ENCODE peak calls at places on chromosomes 3 and 15, in four cellular contexts. One of them, this sample, is unnamed.

GRCh38 chr15:52261498-52262242 is 33.9 kb downstream of the MYO5C start:
- DNase-seq in mesendoderm: peak
- DNase-seq in H1: peak
- DNase-seq in IMR-90: peak
- DNase-seq in this sample: peak

GRCh38 chr3:71512000-71512399 is 71.5 kb downstream of the FOXP1 start:
- DNase-seq in mesendoderm: peak
- DNase-seq in H1: no peak
- DNase-seq in IMR-90: no peak
- DNase-seq in this sample: peak

GRCh38 chr3:172646439-172647015 is 64.3 kb downstream of the NCEH1 start:
- DNase-seq in mesendoderm: no peak
- DNase-seq in H1: no peak
- DNase-seq in IMR-90: peak
- DNase-seq in this sample: no peak

GRCh38 chr15:63504979-63505841 is 817 bp downstream of the USP3 start:
- DNase-seq in mesendoderm: peak
- DNase-seq in H1: peak
- DNase-seq in IMR-90: peak
- DNase-seq in this sample: peak

GRCh38 chr3:16482770-16483531 is 30.5 kb downstream of the RFTN1 start:
- DNase-seq in mesendoderm: peak
- DNase-seq in H1: peak
- DNase-seq in IMR-90: peak
- DNase-seq in this sample: peak

GRCh38 chr15:75450307-75451201 is 936 bp downstream of the SIN3A start:
- DNase-seq in mesendoderm: peak
- DNase-seq in H1: peak
- DNase-seq in IMR-90: peak
- DNase-seq in this sample: peak

GRCh38 chr3:108131105-108131794 is 40.4 kb upstream of the CD47 start:
- DNase-seq in mesendoderm: no peak
- DNase-seq in H1: no peak
- DNase-seq in IMR-90: peak
- DNase-seq in this sample: no peak

GRCh38 chr3:24158756-24159155 is 213.7 kb downstream of the NR1D2 start:
- DNase-seq in mesendoderm: peak
- DNase-seq in H1: no peak
- DNase-seq in IMR-90: no peak
- DNase-seq in this sample: no peak

GRCh38 chr3:186361612-186362408 is at the start of gene DGKG:
- DNase-seq in mesendoderm: no peak
- DNase-seq in H1: peak
- DNase-seq in IMR-90: no peak
- DNase-seq in this sample: peak

GRCh38 chr3:13702226-13702820 is 153.4 kb downstream of the FBLN2 start:
- DNase-seq in mesendoderm: no peak
- DNase-seq in H1: no peak
- DNase-seq in IMR-90: no peak
- DNase-seq in this sample: no peak

GRCh38 chr3:54294214-54294613 is 171.9 kb downstream of the CACNA2D3 start:
- DNase-seq in mesendoderm: peak
- DNase-seq in H1: no peak
- DNase-seq in IMR-90: no peak
- DNase-seq in this sample: peak

GRCh38 chr3:49972656-49973055 is 32.7 kb downstream of the RBM6 start:
- DNase-seq in mesendoderm: no peak
- DNase-seq in H1: no peak
- DNase-seq in IMR-90: no peak
- DNase-seq in this sample: no peak

GRCh38 chr3:144265527-144266100 is 294.0 kb downstream of the DIPK2A start:
- DNase-seq in mesendoderm: no peak
- DNase-seq in H1: no peak
- DNase-seq in IMR-90: no peak
- DNase-seq in this sample: no peak

GRCh38 chr3:34202975-34203374 is 404.5 kb downstream of the PDCD6IP start:
- DNase-seq in mesendoderm: no peak
- DNase-seq in H1: no peak
- DNase-seq in IMR-90: no peak
- DNase-seq in this sample: no peak

GRCh38 chr3:77530870-77531269 is 491.0 kb downstream of the ROBO2 start:
- DNase-seq in mesendoderm: no peak
- DNase-seq in H1: no peak
- DNase-seq in IMR-90: peak
- DNase-seq in this sample: no peak

GRCh38 chr15:57129064-57129463 is 210.6 kb downstream of the TCF12 start:
- DNase-seq in mesendoderm: no peak
- DNase-seq in H1: no peak
- DNase-seq in IMR-90: no peak
- DNase-seq in this sample: no peak

GRCh38 chr3:114902691-114903101 is 244.4 kb downstream of the ZBTB20 start:
- DNase-seq in mesendoderm: peak
- DNase-seq in H1: no peak
- DNase-seq in IMR-90: peak
- DNase-seq in this sample: peak

GRCh38 chr15:32222716-32223115 is 180.4 kb downstream of the GOLGA8K start:
- DNase-seq in mesendoderm: no peak
- DNase-seq in H1: no peak
- DNase-seq in IMR-90: no peak
- DNase-seq in this sample: no peak

GRCh38 chr15:78726870-78727551 is 84.3 kb downstream of the ADAMTS7 start:
- DNase-seq in mesendoderm: peak
- DNase-seq in H1: peak
- DNase-seq in IMR-90: no peak
- DNase-seq in this sample: peak

GRCh38 chr15:70328137-70329115 is 230.7 kb upstream of the TLE3 start:
- DNase-seq in mesendoderm: no peak
- DNase-seq in H1: no peak
- DNase-seq in IMR-90: peak
- DNase-seq in this sample: no peak

GRCh38 chr3:94249491-94250079 is 186.7 kb downstream of the NSUN3 start:
- DNase-seq in mesendoderm: peak
- DNase-seq in H1: peak
- DNase-seq in IMR-90: peak
- DNase-seq in this sample: peak

GRCh38 chr3:4351164-4351855 is 48.1 kb downstream of the SETMAR start:
- DNase-seq in mesendoderm: no peak
- DNase-seq in H1: no peak
- DNase-seq in IMR-90: peak
- DNase-seq in this sample: no peak

GRCh38 chr3:16316847-16317560 is 52.0 kb downstream of the OXNAD1 start:
- DNase-seq in mesendoderm: no peak
- DNase-seq in H1: no peak
- DNase-seq in IMR-90: no peak
- DNase-seq in this sample: no peak

GRCh38 chr15:60570936-60571530 is 92.1 kb upstream of the ICE2 start:
- DNase-seq in mesendoderm: no peak
- DNase-seq in H1: no peak
- DNase-seq in IMR-90: no peak
- DNase-seq in this sample: no peak

GRCh38 chr3:182725372-182726251 is 67.7 kb upstream of the ATP11B start:
- DNase-seq in mesendoderm: peak
- DNase-seq in H1: no peak
- DNase-seq in IMR-90: no peak
- DNase-seq in this sample: no peak

GRCh38 chr3:99934984-99935797 is 117.5 kb downstream of the CMSS1 start:
- DNase-seq in mesendoderm: peak
- DNase-seq in H1: no peak
- DNase-seq in IMR-90: no peak
- DNase-seq in this sample: no peak

GRCh38 chr3:157130881-157131251 is 29.1 kb downstream of the CCNL1 start:
- DNase-seq in mesendoderm: peak
- DNase-seq in H1: no peak
- DNase-seq in IMR-90: no peak
- DNase-seq in this sample: no peak

GRCh38 chr3:10515396-10515795 is 10.0 kb upstream of the ATP2B2 start:
- DNase-seq in mesendoderm: no peak
- DNase-seq in H1: no peak
- DNase-seq in IMR-90: no peak
- DNase-seq in this sample: no peak

GRCh38 chr15:101378356-101378755 is 83.3 kb upstream of the SNRPA1 start:
- DNase-seq in mesendoderm: no peak
- DNase-seq in H1: no peak
- DNase-seq in IMR-90: no peak
- DNase-seq in this sample: no peak

GRCh38 chr15:101206173-101206572 is 45.7 kb downstream of the CHSY1 start:
- DNase-seq in mesendoderm: no peak
- DNase-seq in H1: no peak
- DNase-seq in IMR-90: peak
- DNase-seq in this sample: no peak

GRCh38 chr3:64158334-64158733 is 66.9 kb downstream of the PRICKLE2 start:
- DNase-seq in mesendoderm: no peak
- DNase-seq in H1: no peak
- DNase-seq in IMR-90: peak
- DNase-seq in this sample: no peak

GRCh38 chr3:61908344-61908743 is 347.0 kb downstream of the PTPRG start:
- DNase-seq in mesendoderm: no peak
- DNase-seq in H1: no peak
- DNase-seq in IMR-90: peak
- DNase-seq in this sample: no peak

GRCh38 chr15:24955549-24955929 is 752 bp downstream of the SNRPN start:
- DNase-seq in mesendoderm: no peak
- DNase-seq in H1: peak
- DNase-seq in IMR-90: no peak
- DNase-seq in this sample: no peak

GRCh38 chr3:39443530-39443929 is 23.9 kb upstream of the MOBP start:
- DNase-seq in mesendoderm: peak
- DNase-seq in H1: peak
- DNase-seq in IMR-90: no peak
- DNase-seq in this sample: peak
- H2AK5ac ChIP-seq in mesendoderm: no peak
- H2AK5ac ChIP-seq in H1: no peak
- H2AK5ac ChIP-seq in IMR-90: no peak
- H2AK5ac ChIP-seq in this sample: no peak

GRCh38 chr15:100103828-100104227 is 237.9 kb downstream of the ADAMTS17 start:
- DNase-seq in mesendoderm: no peak
- DNase-seq in H1: no peak
- DNase-seq in IMR-90: no peak
- DNase-seq in this sample: no peak

GRCh38 chr15:100100926-100101325 is 240.8 kb downstream of the ADAMTS17 start:
- DNase-seq in mesendoderm: no peak
- DNase-seq in H1: no peak
- DNase-seq in IMR-90: no peak
- DNase-seq in this sample: no peak

GRCh38 chr15:100099976-100100375 is 241.8 kb downstream of the ADAMTS17 start:
- DNase-seq in mesendoderm: no peak
- DNase-seq in H1: no peak
- DNase-seq in IMR-90: no peak
- DNase-seq in this sample: no peak

GRCh38 chr15:100098705-100099104 is 243.1 kb downstream of the ADAMTS17 start:
- DNase-seq in mesendoderm: no peak
- DNase-seq in H1: no peak
- DNase-seq in IMR-90: no peak
- DNase-seq in this sample: no peak

GRCh38 chr15:100101389-100102089 is 240.2 kb downstream of the ADAMTS17 start:
- DNase-seq in mesendoderm: no peak
- DNase-seq in H1: no peak
- DNase-seq in IMR-90: no peak
- DNase-seq in this sample: no peak
- H3K56ac ChIP-seq in mesendoderm: no peak
- H3K56ac ChIP-seq in H1: no peak
- H3K56ac ChIP-seq in IMR-90: no peak
- H3K56ac ChIP-seq in this sample: no peak

GRCh38 chr15:61820951-61821350 is 239.3 kb downstream of the VPS13C start:
- DNase-seq in mesendoderm: no peak
- DNase-seq in H1: no peak
- DNase-seq in IMR-90: no peak
- DNase-seq in this sample: no peak
- H2AK5ac ChIP-seq in mesendoderm: no peak
- H2AK5ac ChIP-seq in H1: no peak
- H2AK5ac ChIP-seq in IMR-90: no peak
- H2AK5ac ChIP-seq in this sample: no peak

GRCh38 chr15:40739854-40740253 is 15.2 kb downstream of the RMDN3 start:
- DNase-seq in mesendoderm: peak
- DNase-seq in H1: no peak
- DNase-seq in IMR-90: no peak
- DNase-seq in this sample: no peak
- H3K56ac ChIP-seq in mesendoderm: no peak
- H3K56ac ChIP-seq in H1: no peak
- H3K56ac ChIP-seq in IMR-90: no peak
- H3K56ac ChIP-seq in this sample: no peak

GRCh38 chr3:52830535-52831258 is at the start of gene ITIH4:
- DNase-seq in mesendoderm: no peak
- DNase-seq in H1: no peak
- DNase-seq in IMR-90: no peak
- DNase-seq in this sample: no peak
- H2AK5ac ChIP-seq in mesendoderm: no peak
- H2AK5ac ChIP-seq in H1: no peak
- H2AK5ac ChIP-seq in IMR-90: no peak
- H2AK5ac ChIP-seq in this sample: no peak

GRCh38 chr15:95680693-95681092 is 649.8 kb upstream of the NR2F2 start:
- DNase-seq in mesendoderm: no peak
- DNase-seq in H1: no peak
- DNase-seq in IMR-90: peak
- DNase-seq in this sample: no peak

GRCh38 chr15:95684126-95684525 is 646.4 kb upstream of the NR2F2 start:
- DNase-seq in mesendoderm: no peak
- DNase-seq in H1: no peak
- DNase-seq in IMR-90: no peak
- DNase-seq in this sample: no peak

GRCh38 chr15:95682129-95682528 is 648.4 kb upstream of the NR2F2 start:
- DNase-seq in mesendoderm: no peak
- DNase-seq in H1: no peak
- DNase-seq in IMR-90: no peak
- DNase-seq in this sample: no peak

GRCh38 chr15:95676500-95676899 is 654.0 kb upstream of the NR2F2 start:
- DNase-seq in mesendoderm: no peak
- DNase-seq in H1: no peak
- DNase-seq in IMR-90: no peak
- DNase-seq in this sample: no peak

DNA sequence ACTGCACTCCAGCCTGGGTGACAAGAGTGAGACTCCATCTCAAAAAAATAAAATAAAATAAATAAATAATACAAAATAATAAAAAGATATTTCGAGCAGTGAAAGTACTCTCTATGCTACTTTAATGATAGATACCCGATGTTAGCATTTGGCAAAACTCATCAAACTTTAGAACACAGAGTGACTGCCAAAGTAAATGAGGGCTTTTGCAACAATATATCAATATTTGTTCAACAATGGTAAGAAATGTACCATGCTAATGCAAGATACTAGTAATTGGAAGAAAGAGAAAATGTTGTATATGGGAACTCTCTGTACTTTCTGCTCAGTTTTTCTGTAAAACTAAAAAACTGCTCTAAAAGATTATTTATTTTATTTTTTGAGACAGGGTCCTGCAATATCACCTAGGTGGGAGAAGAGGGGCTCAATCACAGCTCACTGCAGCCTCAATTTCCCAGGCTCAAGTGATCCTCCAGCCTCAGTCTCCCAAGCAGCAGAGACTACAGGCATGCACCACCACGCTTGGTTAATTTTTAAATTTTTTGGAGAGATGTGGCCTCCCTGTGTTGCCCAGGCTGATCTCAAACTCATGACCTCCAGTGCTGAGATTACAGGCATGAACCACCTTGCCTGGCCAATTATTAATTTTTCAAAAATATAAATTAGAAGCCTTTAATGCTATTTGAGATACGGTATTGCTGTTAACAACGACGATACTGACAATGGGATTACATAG is 650.5 kb upstream of the NR2F2 start:
- DNase-seq in mesendoderm: no peak
- DNase-seq in H1: no peak
- DNase-seq in IMR-90: no peak
- DNase-seq in this sample: no peak
- H3K56ac ChIP-seq in mesendoderm: no peak
- H3K56ac ChIP-seq in H1: no peak
- H3K56ac ChIP-seq in IMR-90: no peak
- H3K56ac ChIP-seq in this sample: no peak

This sample was measured in H9.